ENCODE peak calls at places on chromosome 13, in ten cellular contexts. One of them, this sample, is unnamed.

GRCh38 chr13:106474906-106475305 is 60.6 kb downstream of the EFNB2 start:
- DNase-seq in activated CD4-positive, alpha-beta T cell treated with anti-CD3 and anti-CD28 coated beads, Interleukin-2, amount 50 U/mL, for 24 hours: no peak
- DNase-seq in osteocyte: no peak
- DNase-seq in heart right ventricle: no peak
- DNase-seq in HuH-7.5: no peak
- DNase-seq in CD8-positive, alpha-beta memory T cell: no peak
- DNase-seq in activated CD8-positive, alpha-beta memory T cell treated with anti-CD3 and anti-CD28 coated beads for 1 hour: no peak
- DNase-seq in stimulated activated CD4-positive, alpha-beta T cell treated with anti-CD3 and anti-CD28 coated beads, Interleukin-4, amount 100 ng/mL, for 1 hour: no peak
- DNase-seq in globus pallidus: no peak
- DNase-seq in dorsolateral prefrontal cortex: no peak
- DNase-seq in this sample: no peak

GRCh38 chr13:52395704-52396103 is 10.3 kb downstream of the THSD1 start:
- DNase-seq in activated CD4-positive, alpha-beta T cell treated with anti-CD3 and anti-CD28 coated beads, Interleukin-2, amount 50 U/mL, for 24 hours: no peak
- DNase-seq in osteocyte: no peak
- DNase-seq in heart right ventricle: no peak
- DNase-seq in HuH-7.5: no peak
- DNase-seq in CD8-positive, alpha-beta memory T cell: no peak
- DNase-seq in activated CD8-positive, alpha-beta memory T cell treated with anti-CD3 and anti-CD28 coated beads for 1 hour: no peak
- DNase-seq in stimulated activated CD4-positive, alpha-beta T cell treated with anti-CD3 and anti-CD28 coated beads, Interleukin-4, amount 100 ng/mL, for 1 hour: no peak
- DNase-seq in globus pallidus: no peak
- DNase-seq in dorsolateral prefrontal cortex: no peak
- DNase-seq in this sample: no peak

GRCh38 chr13:72820156-72820897 is 38.4 kb downstream of the PIBF1 start:
- DNase-seq in activated CD4-positive, alpha-beta T cell treated with anti-CD3 and anti-CD28 coated beads, Interleukin-2, amount 50 U/mL, for 24 hours: no peak
- DNase-seq in osteocyte: no peak
- DNase-seq in heart right ventricle: no peak
- DNase-seq in HuH-7.5: no peak
- DNase-seq in CD8-positive, alpha-beta memory T cell: no peak
- DNase-seq in activated CD8-positive, alpha-beta memory T cell treated with anti-CD3 and anti-CD28 coated beads for 1 hour: no peak
- DNase-seq in stimulated activated CD4-positive, alpha-beta T cell treated with anti-CD3 and anti-CD28 coated beads, Interleukin-4, amount 100 ng/mL, for 1 hour: no peak
- DNase-seq in globus pallidus: no peak
- DNase-seq in dorsolateral prefrontal cortex: no peak
- DNase-seq in this sample: no peak

GRCh38 chr13:111598751-111599150 is 278.3 kb downstream of the TEX29 start:
- DNase-seq in activated CD4-positive, alpha-beta T cell treated with anti-CD3 and anti-CD28 coated beads, Interleukin-2, amount 50 U/mL, for 24 hours: no peak
- DNase-seq in osteocyte: no peak
- DNase-seq in heart right ventricle: no peak
- DNase-seq in HuH-7.5: no peak
- DNase-seq in CD8-positive, alpha-beta memory T cell: no peak
- DNase-seq in activated CD8-positive, alpha-beta memory T cell treated with anti-CD3 and anti-CD28 coated beads for 1 hour: no peak
- DNase-seq in stimulated activated CD4-positive, alpha-beta T cell treated with anti-CD3 and anti-CD28 coated beads, Interleukin-4, amount 100 ng/mL, for 1 hour: no peak
- DNase-seq in globus pallidus: no peak
- DNase-seq in dorsolateral prefrontal cortex: no peak
- DNase-seq in this sample: no peak

GRCh38 chr13:80010286-80010831 is 330.6 kb downstream of the SPRY2 start:
- DNase-seq in activated CD4-positive, alpha-beta T cell treated with anti-CD3 and anti-CD28 coated beads, Interleukin-2, amount 50 U/mL, for 24 hours: no peak
- DNase-seq in osteocyte: no peak
- DNase-seq in heart right ventricle: no peak
- DNase-seq in HuH-7.5: no peak
- DNase-seq in CD8-positive, alpha-beta memory T cell: no peak
- DNase-seq in activated CD8-positive, alpha-beta memory T cell treated with anti-CD3 and anti-CD28 coated beads for 1 hour: no peak
- DNase-seq in stimulated activated CD4-positive, alpha-beta T cell treated with anti-CD3 and anti-CD28 coated beads, Interleukin-4, amount 100 ng/mL, for 1 hour: no peak
- DNase-seq in globus pallidus: peak
- DNase-seq in dorsolateral prefrontal cortex: peak
- DNase-seq in this sample: peak

GRCh38 chr13:110014719-110015118 is 228.3 kb upstream of the IRS2 start:
- DNase-seq in activated CD4-positive, alpha-beta T cell treated with anti-CD3 and anti-CD28 coated beads, Interleukin-2, amount 50 U/mL, for 24 hours: no peak
- DNase-seq in osteocyte: no peak
- DNase-seq in heart right ventricle: no peak
- DNase-seq in HuH-7.5: no peak
- DNase-seq in CD8-positive, alpha-beta memory T cell: no peak
- DNase-seq in activated CD8-positive, alpha-beta memory T cell treated with anti-CD3 and anti-CD28 coated beads for 1 hour: no peak
- DNase-seq in stimulated activated CD4-positive, alpha-beta T cell treated with anti-CD3 and anti-CD28 coated beads, Interleukin-4, amount 100 ng/mL, for 1 hour: no peak
- DNase-seq in globus pallidus: no peak
- DNase-seq in dorsolateral prefrontal cortex: no peak
- DNase-seq in this sample: no peak

GRCh38 chr13:113090415-113090770 is 15.2 kb upstream of the F7 start:
- DNase-seq in activated CD4-positive, alpha-beta T cell treated with anti-CD3 and anti-CD28 coated beads, Interleukin-2, amount 50 U/mL, for 24 hours: no peak
- DNase-seq in osteocyte: no peak
- DNase-seq in heart right ventricle: no peak
- DNase-seq in HuH-7.5: no peak
- DNase-seq in CD8-positive, alpha-beta memory T cell: no peak
- DNase-seq in activated CD8-positive, alpha-beta memory T cell treated with anti-CD3 and anti-CD28 coated beads for 1 hour: no peak
- DNase-seq in stimulated activated CD4-positive, alpha-beta T cell treated with anti-CD3 and anti-CD28 coated beads, Interleukin-4, amount 100 ng/mL, for 1 hour: no peak
- DNase-seq in globus pallidus: no peak
- DNase-seq in dorsolateral prefrontal cortex: no peak
- DNase-seq in this sample: no peak

GRCh38 chr13:30113983-30114491 is 193.3 kb downstream of the KATNAL1 start:
- DNase-seq in activated CD4-positive, alpha-beta T cell treated with anti-CD3 and anti-CD28 coated beads, Interleukin-2, amount 50 U/mL, for 24 hours: no peak
- DNase-seq in osteocyte: no peak
- DNase-seq in heart right ventricle: no peak
- DNase-seq in HuH-7.5: no peak
- DNase-seq in CD8-positive, alpha-beta memory T cell: no peak
- DNase-seq in activated CD8-positive, alpha-beta memory T cell treated with anti-CD3 and anti-CD28 coated beads for 1 hour: no peak
- DNase-seq in stimulated activated CD4-positive, alpha-beta T cell treated with anti-CD3 and anti-CD28 coated beads, Interleukin-4, amount 100 ng/mL, for 1 hour: no peak
- DNase-seq in globus pallidus: no peak
- DNase-seq in dorsolateral prefrontal cortex: no peak
- DNase-seq in this sample: no peak

GRCh38 chr13:39967199-39967959 is 311.9 kb downstream of the COG6 start:
- DNase-seq in activated CD4-positive, alpha-beta T cell treated with anti-CD3 and anti-CD28 coated beads, Interleukin-2, amount 50 U/mL, for 24 hours: no peak
- DNase-seq in osteocyte: no peak
- DNase-seq in heart right ventricle: no peak
- DNase-seq in HuH-7.5: no peak
- DNase-seq in CD8-positive, alpha-beta memory T cell: no peak
- DNase-seq in activated CD8-positive, alpha-beta memory T cell treated with anti-CD3 and anti-CD28 coated beads for 1 hour: no peak
- DNase-seq in stimulated activated CD4-positive, alpha-beta T cell treated with anti-CD3 and anti-CD28 coated beads, Interleukin-4, amount 100 ng/mL, for 1 hour: no peak
- DNase-seq in globus pallidus: no peak
- DNase-seq in dorsolateral prefrontal cortex: no peak
- DNase-seq in this sample: no peak

GRCh38 chr13:98877936-98878335 is 99.9 kb downstream of the DOCK9 start:
- DNase-seq in activated CD4-positive, alpha-beta T cell treated with anti-CD3 and anti-CD28 coated beads, Interleukin-2, amount 50 U/mL, for 24 hours: no peak
- DNase-seq in osteocyte: no peak
- DNase-seq in heart right ventricle: no peak
- DNase-seq in HuH-7.5: no peak
- DNase-seq in CD8-positive, alpha-beta memory T cell: no peak
- DNase-seq in activated CD8-positive, alpha-beta memory T cell treated with anti-CD3 and anti-CD28 coated beads for 1 hour: no peak
- DNase-seq in stimulated activated CD4-positive, alpha-beta T cell treated with anti-CD3 and anti-CD28 coated beads, Interleukin-4, amount 100 ng/mL, for 1 hour: no peak
- DNase-seq in globus pallidus: no peak
- DNase-seq in dorsolateral prefrontal cortex: no peak
- DNase-seq in this sample: no peak

GRCh38 chr13:49652691-49653305 is 24.5 kb downstream of the ARL11 start:
- DNase-seq in activated CD4-positive, alpha-beta T cell treated with anti-CD3 and anti-CD28 coated beads, Interleukin-2, amount 50 U/mL, for 24 hours: no peak
- DNase-seq in osteocyte: no peak
- DNase-seq in heart right ventricle: no peak
- DNase-seq in HuH-7.5: peak
- DNase-seq in CD8-positive, alpha-beta memory T cell: no peak
- DNase-seq in activated CD8-positive, alpha-beta memory T cell treated with anti-CD3 and anti-CD28 coated beads for 1 hour: no peak
- DNase-seq in stimulated activated CD4-positive, alpha-beta T cell treated with anti-CD3 and anti-CD28 coated beads, Interleukin-4, amount 100 ng/mL, for 1 hour: no peak
- DNase-seq in globus pallidus: no peak
- DNase-seq in dorsolateral prefrontal cortex: no peak
- DNase-seq in this sample: no peak

GRCh38 chr13:37701972-37702371 is 103.4 kb upstream of the POSTN start:
- DNase-seq in activated CD4-positive, alpha-beta T cell treated with anti-CD3 and anti-CD28 coated beads, Interleukin-2, amount 50 U/mL, for 24 hours: no peak
- DNase-seq in osteocyte: no peak
- DNase-seq in heart right ventricle: no peak
- DNase-seq in HuH-7.5: no peak
- DNase-seq in CD8-positive, alpha-beta memory T cell: no peak
- DNase-seq in activated CD8-positive, alpha-beta memory T cell treated with anti-CD3 and anti-CD28 coated beads for 1 hour: no peak
- DNase-seq in stimulated activated CD4-positive, alpha-beta T cell treated with anti-CD3 and anti-CD28 coated beads, Interleukin-4, amount 100 ng/mL, for 1 hour: no peak
- DNase-seq in globus pallidus: no peak
- DNase-seq in dorsolateral prefrontal cortex: no peak
- DNase-seq in this sample: no peak

GRCh38 chr13:44147222-44147621 is 226.4 kb upstream of the SERP2 start:
- DNase-seq in activated CD4-positive, alpha-beta T cell treated with anti-CD3 and anti-CD28 coated beads, Interleukin-2, amount 50 U/mL, for 24 hours: no peak
- DNase-seq in osteocyte: no peak
- DNase-seq in heart right ventricle: no peak
- DNase-seq in HuH-7.5: no peak
- DNase-seq in CD8-positive, alpha-beta memory T cell: no peak
- DNase-seq in activated CD8-positive, alpha-beta memory T cell treated with anti-CD3 and anti-CD28 coated beads for 1 hour: no peak
- DNase-seq in stimulated activated CD4-positive, alpha-beta T cell treated with anti-CD3 and anti-CD28 coated beads, Interleukin-4, amount 100 ng/mL, for 1 hour: no peak
- DNase-seq in globus pallidus: no peak
- DNase-seq in dorsolateral prefrontal cortex: no peak
- DNase-seq in this sample: no peak

This sample was measured in caudate nucleus.